ENCODE peak calls at places on chromosome 13, in nine cellular contexts. One of them, this sample, is unnamed.

GRCh38 chr13:111791131-111791530 is 275.8 kb upstream of the SOX1 start:
- DNase-seq in heart right ventricle: no peak
- DNase-seq in aorta: no peak
- DNase-seq in CD8-positive, alpha-beta memory T cell: no peak
- DNase-seq in lower leg skin: no peak
- DNase-seq in fibroblast of lung: no peak
- DNase-seq in effector memory CD4-positive, alpha-beta T cell: no peak
- DNase-seq in left ventricle myocardium inferior: no peak
- DNase-seq in astrocyte: no peak
- DNase-seq in this sample: no peak

GRCh38 chr13:105598551-105598950 is 936.9 kb downstream of the EFNB2 start:
- DNase-seq in heart right ventricle: no peak
- DNase-seq in aorta: no peak
- DNase-seq in CD8-positive, alpha-beta memory T cell: no peak
- DNase-seq in lower leg skin: no peak
- DNase-seq in fibroblast of lung: peak
- DNase-seq in effector memory CD4-positive, alpha-beta T cell: no peak
- DNase-seq in left ventricle myocardium inferior: no peak
- DNase-seq in astrocyte: peak
- DNase-seq in this sample: no peak

GRCh38 chr13:75271851-75272250 is 210.1 kb downstream of the TBC1D4 start:
- DNase-seq in heart right ventricle: no peak
- DNase-seq in aorta: no peak
- DNase-seq in CD8-positive, alpha-beta memory T cell: no peak
- DNase-seq in lower leg skin: no peak
- DNase-seq in fibroblast of lung: peak
- DNase-seq in effector memory CD4-positive, alpha-beta T cell: no peak
- DNase-seq in left ventricle myocardium inferior: no peak
- DNase-seq in astrocyte: peak
- DNase-seq in this sample: no peak

GRCh38 chr13:110518571-110518970 is 43.0 kb downstream of the RAB20 start:
- DNase-seq in heart right ventricle: no peak
- DNase-seq in aorta: no peak
- DNase-seq in CD8-positive, alpha-beta memory T cell: no peak
- DNase-seq in lower leg skin: no peak
- DNase-seq in fibroblast of lung: no peak
- DNase-seq in effector memory CD4-positive, alpha-beta T cell: no peak
- DNase-seq in left ventricle myocardium inferior: no peak
- DNase-seq in astrocyte: no peak
- DNase-seq in this sample: no peak

GRCh38 chr13:72025836-72026235 is 158.8 kb upstream of the DACH1 start:
- DNase-seq in heart right ventricle: no peak
- DNase-seq in aorta: no peak
- DNase-seq in CD8-positive, alpha-beta memory T cell: no peak
- DNase-seq in lower leg skin: no peak
- DNase-seq in fibroblast of lung: no peak
- DNase-seq in effector memory CD4-positive, alpha-beta T cell: no peak
- DNase-seq in left ventricle myocardium inferior: no peak
- DNase-seq in astrocyte: peak
- DNase-seq in this sample: no peak

GRCh38 chr13:40657307-40657706 is 9.1 kb downstream of the FOXO1 start:
- DNase-seq in heart right ventricle: no peak
- DNase-seq in aorta: no peak
- DNase-seq in CD8-positive, alpha-beta memory T cell: no peak
- DNase-seq in lower leg skin: no peak
- DNase-seq in fibroblast of lung: no peak
- DNase-seq in effector memory CD4-positive, alpha-beta T cell: no peak
- DNase-seq in left ventricle myocardium inferior: no peak
- DNase-seq in astrocyte: no peak
- DNase-seq in this sample: no peak

GRCh38 chr13:101545521-101545920 is 93.0 kb downstream of the ITGBL1 start:
- DNase-seq in heart right ventricle: no peak
- DNase-seq in aorta: no peak
- DNase-seq in CD8-positive, alpha-beta memory T cell: no peak
- DNase-seq in lower leg skin: no peak
- DNase-seq in fibroblast of lung: peak
- DNase-seq in effector memory CD4-positive, alpha-beta T cell: no peak
- DNase-seq in left ventricle myocardium inferior: no peak
- DNase-seq in astrocyte: no peak
- DNase-seq in this sample: no peak

GRCh38 chr13:114211446-114211845 is 23.3 kb upstream of the CDC16 start:
- DNase-seq in heart right ventricle: no peak
- DNase-seq in aorta: no peak
- DNase-seq in CD8-positive, alpha-beta memory T cell: no peak
- DNase-seq in lower leg skin: no peak
- DNase-seq in fibroblast of lung: no peak
- DNase-seq in effector memory CD4-positive, alpha-beta T cell: no peak
- DNase-seq in left ventricle myocardium inferior: no peak
- DNase-seq in astrocyte: no peak
- DNase-seq in this sample: no peak

GRCh38 chr13:64347662-64348061 is 2882.5 kb downstream of the PCDH9 start:
- DNase-seq in heart right ventricle: no peak
- DNase-seq in aorta: no peak
- DNase-seq in CD8-positive, alpha-beta memory T cell: no peak
- DNase-seq in lower leg skin: no peak
- DNase-seq in fibroblast of lung: peak
- DNase-seq in effector memory CD4-positive, alpha-beta T cell: no peak
- DNase-seq in left ventricle myocardium inferior: no peak
- DNase-seq in astrocyte: peak
- DNase-seq in this sample: no peak

GRCh38 chr13:18953139-18953930 is 228.3 kb downstream of the TUBA3C start:
- DNase-seq in heart right ventricle: no peak
- DNase-seq in aorta: peak
- DNase-seq in CD8-positive, alpha-beta memory T cell: no peak
- DNase-seq in lower leg skin: no peak
- DNase-seq in fibroblast of lung: no peak
- DNase-seq in effector memory CD4-positive, alpha-beta T cell: no peak
- DNase-seq in left ventricle myocardium inferior: no peak
- DNase-seq in astrocyte: no peak
- DNase-seq in this sample: no peak

GRCh38 chr13:20395061-20395916 is 130.4 kb downstream of the CRYL1 start:
- DNase-seq in heart right ventricle: no peak
- DNase-seq in aorta: no peak
- DNase-seq in CD8-positive, alpha-beta memory T cell: no peak
- DNase-seq in lower leg skin: no peak
- DNase-seq in fibroblast of lung: no peak
- DNase-seq in effector memory CD4-positive, alpha-beta T cell: no peak
- DNase-seq in left ventricle myocardium inferior: no peak
- DNase-seq in astrocyte: no peak
- DNase-seq in this sample: no peak

GRCh38 chr13:111090169-111090568 is 24.9 kb upstream of the ARHGEF7 start:
- DNase-seq in heart right ventricle: no peak
- DNase-seq in aorta: no peak
- DNase-seq in CD8-positive, alpha-beta memory T cell: no peak
- DNase-seq in lower leg skin: no peak
- DNase-seq in fibroblast of lung: no peak
- DNase-seq in effector memory CD4-positive, alpha-beta T cell: no peak
- DNase-seq in left ventricle myocardium inferior: no peak
- DNase-seq in astrocyte: no peak
- DNase-seq in this sample: no peak

DNA sequence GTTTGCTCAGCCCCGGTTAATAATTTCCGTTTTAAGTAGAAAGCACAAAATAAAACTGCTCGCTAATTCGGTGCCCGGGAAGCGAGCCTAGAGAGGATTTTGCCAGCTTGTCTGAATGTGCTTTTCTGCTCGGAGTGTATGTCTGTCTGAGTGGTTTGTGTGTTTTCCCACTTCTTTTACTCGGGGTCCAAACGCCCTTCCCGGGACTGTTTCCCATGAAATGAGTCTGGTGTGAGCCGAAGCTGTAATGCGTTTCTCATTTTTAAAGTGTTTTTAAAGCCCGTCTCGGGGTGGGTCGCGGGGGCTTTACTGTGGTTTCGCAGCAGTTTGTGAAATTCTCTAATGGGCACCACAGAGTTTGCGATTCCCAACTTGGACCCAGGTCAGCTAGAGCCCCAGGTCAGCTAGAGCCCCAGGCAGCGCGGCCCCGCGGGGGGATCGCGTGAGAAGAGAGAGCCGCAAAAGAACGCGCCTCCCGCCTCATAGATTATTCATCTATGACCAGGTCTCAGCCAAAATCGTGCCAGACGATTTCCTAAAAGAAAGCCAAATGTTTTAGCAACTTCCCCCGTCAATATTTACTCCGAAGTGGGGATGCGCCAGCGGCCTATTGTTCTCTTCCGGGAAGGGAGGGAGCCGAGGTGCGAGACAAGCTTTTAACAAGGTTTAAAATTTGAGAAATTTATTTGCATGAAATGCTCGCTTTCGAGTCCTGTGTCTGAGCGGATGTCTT is 2.0 kb downstream of the ZIC2 start:
- DNase-seq in heart right ventricle: no peak
- DNase-seq in aorta: no peak
- DNase-seq in CD8-positive, alpha-beta memory T cell: no peak
- DNase-seq in lower leg skin: no peak
- DNase-seq in fibroblast of lung: no peak
- DNase-seq in effector memory CD4-positive, alpha-beta T cell: no peak
- DNase-seq in left ventricle myocardium inferior: no peak
- DNase-seq in astrocyte: no peak
- DNase-seq in this sample: no peak
- H3K4me3 ChIP-seq in heart right ventricle: no peak
- H3K4me3 ChIP-seq in aorta: no peak
- H3K4me3 ChIP-seq in CD8-positive, alpha-beta memory T cell: no peak
- H3K4me3 ChIP-seq in lower leg skin: no peak
- H3K4me3 ChIP-seq in fibroblast of lung: no peak
- H3K4me3 ChIP-seq in effector memory CD4-positive, alpha-beta T cell: no peak
- H3K4me3 ChIP-seq in left ventricle myocardium inferior: no peak
- H3K4me3 ChIP-seq in astrocyte: peak
- H3K4me3 ChIP-seq in this sample: no peak

DNA sequence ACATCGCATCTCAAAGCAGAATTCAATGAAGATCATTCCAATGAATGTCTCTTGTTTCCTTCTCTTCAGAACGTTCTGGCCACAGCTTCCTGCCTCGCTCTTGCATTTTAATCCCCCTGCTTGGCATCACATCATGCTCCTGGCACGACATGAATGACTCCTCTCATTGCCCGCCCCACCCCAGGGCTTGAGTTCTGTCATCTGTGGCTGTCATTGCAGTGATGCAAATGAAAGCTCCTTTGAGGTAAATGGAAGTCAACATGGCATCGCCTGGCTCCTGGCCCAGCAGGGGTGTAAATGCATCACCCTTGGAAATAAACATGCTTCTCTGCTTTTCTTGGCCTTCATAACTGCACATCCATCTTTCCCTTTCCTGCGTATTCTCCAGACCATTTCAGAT is 48.6 kb downstream of the SCEL start:
- DNase-seq in heart right ventricle: no peak
- DNase-seq in aorta: no peak
- DNase-seq in CD8-positive, alpha-beta memory T cell: no peak
- DNase-seq in lower leg skin: peak
- DNase-seq in fibroblast of lung: no peak
- DNase-seq in effector memory CD4-positive, alpha-beta T cell: no peak
- DNase-seq in left ventricle myocardium inferior: no peak
- DNase-seq in astrocyte: no peak
- DNase-seq in this sample: peak
- H3K4me3 ChIP-seq in heart right ventricle: no peak
- H3K4me3 ChIP-seq in aorta: no peak
- H3K4me3 ChIP-seq in CD8-positive, alpha-beta memory T cell: no peak
- H3K4me3 ChIP-seq in lower leg skin: no peak
- H3K4me3 ChIP-seq in fibroblast of lung: no peak
- H3K4me3 ChIP-seq in effector memory CD4-positive, alpha-beta T cell: no peak
- H3K4me3 ChIP-seq in left ventricle myocardium inferior: no peak
- H3K4me3 ChIP-seq in astrocyte: no peak
- H3K4me3 ChIP-seq in this sample: no peak

GRCh38 chr13:57635541-57635940 is 4.0 kb downstream of the PCDH17 start:
- DNase-seq in heart right ventricle: no peak
- DNase-seq in aorta: no peak
- DNase-seq in CD8-positive, alpha-beta memory T cell: no peak
- DNase-seq in lower leg skin: no peak
- DNase-seq in fibroblast of lung: no peak
- DNase-seq in effector memory CD4-positive, alpha-beta T cell: no peak
- DNase-seq in left ventricle myocardium inferior: no peak
- DNase-seq in astrocyte: peak
- DNase-seq in this sample: no peak
- H3K4me3 ChIP-seq in heart right ventricle: peak
- H3K4me3 ChIP-seq in aorta: no peak
- H3K4me3 ChIP-seq in CD8-positive, alpha-beta memory T cell: no peak
- H3K4me3 ChIP-seq in lower leg skin: no peak
- H3K4me3 ChIP-seq in fibroblast of lung: no peak
- H3K4me3 ChIP-seq in effector memory CD4-positive, alpha-beta T cell: no peak
- H3K4me3 ChIP-seq in left ventricle myocardium inferior: peak
- H3K4me3 ChIP-seq in astrocyte: no peak
- H3K4me3 ChIP-seq in this sample: no peak

GRCh38 chr13:98445340-98446233 is 131.3 kb downstream of the STK24 start:
- DNase-seq in heart right ventricle: peak
- DNase-seq in aorta: peak
- DNase-seq in CD8-positive, alpha-beta memory T cell: peak
- DNase-seq in lower leg skin: no peak
- DNase-seq in fibroblast of lung: peak
- DNase-seq in effector memory CD4-positive, alpha-beta T cell: peak
- DNase-seq in left ventricle myocardium inferior: peak
- DNase-seq in astrocyte: peak
- DNase-seq in this sample: peak
- H3K4me3 ChIP-seq in heart right ventricle: no peak
- H3K4me3 ChIP-seq in aorta: no peak
- H3K4me3 ChIP-seq in CD8-positive, alpha-beta memory T cell: no peak
- H3K4me3 ChIP-seq in lower leg skin: no peak
- H3K4me3 ChIP-seq in fibroblast of lung: no peak
- H3K4me3 ChIP-seq in effector memory CD4-positive, alpha-beta T cell: no peak
- H3K4me3 ChIP-seq in left ventricle myocardium inferior: no peak
- H3K4me3 ChIP-seq in astrocyte: no peak
- H3K4me3 ChIP-seq in this sample: peak

GRCh38 chr13:94996445-94996844 is 284.1 kb upstream of the SOX21 start:
- DNase-seq in heart right ventricle: no peak
- DNase-seq in aorta: no peak
- DNase-seq in CD8-positive, alpha-beta memory T cell: no peak
- DNase-seq in lower leg skin: no peak
- DNase-seq in fibroblast of lung: no peak
- DNase-seq in effector memory CD4-positive, alpha-beta T cell: no peak
- DNase-seq in left ventricle myocardium inferior: no peak
- DNase-seq in astrocyte: no peak
- DNase-seq in this sample: no peak
- H3K4me3 ChIP-seq in heart right ventricle: no peak
- H3K4me3 ChIP-seq in aorta: no peak
- H3K4me3 ChIP-seq in CD8-positive, alpha-beta memory T cell: no peak
- H3K4me3 ChIP-seq in lower leg skin: no peak
- H3K4me3 ChIP-seq in fibroblast of lung: no peak
- H3K4me3 ChIP-seq in effector memory CD4-positive, alpha-beta T cell: no peak
- H3K4me3 ChIP-seq in left ventricle myocardium inferior: no peak
- H3K4me3 ChIP-seq in astrocyte: no peak
- H3K4me3 ChIP-seq in this sample: no peak